ENCODE peak calls at places on chromosomes 2 and 18, in five cellular contexts. I, Y, P, Q and F are unnamed samples.

GRCh38 chr2:62966995-62967394 is 83.6 kb upstream of the OTX1 start:
- DNase-seq in I (no peak), Y (no peak), P (no peak), Q (no peak), F (no peak)

GRCh38 chr18:54387631-54388030 is 29.9 kb downstream of the C18orf54 start:
- DNase-seq in I (no peak), Y (no peak), P (no peak), Q (no peak), F (no peak)

GRCh38 chr18:63518178-63519012 is 23.8 kb upstream of the SERPINB12 start:
- DNase-seq in I (peak; percentile 57), Y (peak; percentile 75), P (peak; percentile 16), Q (peak; percentile 60), F (peak; percentile 40)

GRCh38 chr18:2448565-2449151 is 122.6 kb downstream of the METTL4 start:
- DNase-seq in I (no peak), Y (no peak), P (no peak), Q (no peak), F (no peak)

GRCh38 chr18:25289040-25289631 is 62.8 kb downstream of the ZNF521 start:
- DNase-seq in I (no peak), Y (no peak), P (no peak), Q (no peak), F (peak; percentile 56)

GRCh38 chr2:165897741-165898140 is 55.8 kb downstream of the TTC21B start:
- DNase-seq in I (no peak), Y (no peak), P (peak; percentile 12), Q (no peak), F (no peak)

GRCh38 chr2:27021253-27021801 is 11.4 kb upstream of the TMEM214 start:
- DNase-seq in I (no peak), Y (peak; percentile 28), P (no peak), Q (no peak), F (no peak)

GRCh38 chr2:23596316-23596885 is 211.4 kb downstream of the KLHL29 start:
- DNase-seq in I (no peak), Y (no peak), P (no peak), Q (no peak), F (no peak)

GRCh38 chr2:101619191-101619591 is 78.3 kb upstream of the MAP4K4 start:
- DNase-seq in I (no peak), Y (no peak), P (no peak), Q (no peak), F (no peak)

GRCh38 chr2:230691005-230691647 is 21.5 kb upstream of the CAB39 start:
- DNase-seq in I (peak; percentile 79), Y (peak; percentile 65), P (no peak), Q (no peak), F (no peak)

GRCh38 chr18:30970201-30970816 is 72.2 kb downstream of the DSC3 start:
- DNase-seq in I (no peak), Y (peak; percentile 31), P (no peak), Q (no peak), F (peak; percentile 48)
- TF ChIP-seq SUZ12 in I (no peak), Y (no peak), P (no peak), Q (no peak), F (no peak)

GRCh38 chr2:112884869-112885502 is 26.0 kb upstream of the IL37 start:
- DNase-seq in I (peak; percentile 70), Y (peak; percentile 59), P (peak; percentile 39), Q (peak; percentile 96), F (peak; percentile 70)
- TF ChIP-seq SUZ12 in I (no peak), Y (no peak), P (no peak), Q (no peak), F (no peak)

DNA sequence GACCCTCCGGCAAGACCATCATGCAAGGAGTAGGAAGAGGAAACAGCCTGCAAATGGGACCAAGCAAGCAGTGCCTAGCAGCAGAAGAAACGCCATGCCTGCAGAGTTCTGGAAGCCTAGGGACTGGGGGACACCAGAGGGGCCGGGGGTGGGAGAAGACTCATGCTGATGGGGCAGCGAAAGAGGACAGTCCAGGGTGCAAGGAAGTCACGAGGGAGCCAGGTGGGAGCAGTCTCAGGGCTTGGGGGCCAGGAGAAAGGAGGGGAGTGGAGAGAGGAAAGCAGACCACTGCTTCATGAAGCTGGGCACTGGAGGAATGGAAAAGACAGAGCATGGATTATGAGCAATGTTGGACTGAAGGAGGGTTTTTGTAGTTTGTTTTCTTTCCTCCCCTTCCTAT is 119.4 kb upstream of the CAPN13 start:
- DNase-seq in I (no peak), Y (no peak), P (no peak), Q (no peak), F (no peak)
- TF ChIP-seq SUZ12 in I (no peak), Y (no peak), P (no peak), Q (no peak), F (no peak)

GRCh38 chr18:5975111-5975622 is 79.8 kb upstream of the TMEM200C start:
- DNase-seq in I (no peak), Y (no peak), P (peak; percentile 87), Q (no peak), F (no peak)
- TF ChIP-seq SUZ12 in I (no peak), Y (no peak), P (no peak), Q (no peak), F (no peak)

DNA sequence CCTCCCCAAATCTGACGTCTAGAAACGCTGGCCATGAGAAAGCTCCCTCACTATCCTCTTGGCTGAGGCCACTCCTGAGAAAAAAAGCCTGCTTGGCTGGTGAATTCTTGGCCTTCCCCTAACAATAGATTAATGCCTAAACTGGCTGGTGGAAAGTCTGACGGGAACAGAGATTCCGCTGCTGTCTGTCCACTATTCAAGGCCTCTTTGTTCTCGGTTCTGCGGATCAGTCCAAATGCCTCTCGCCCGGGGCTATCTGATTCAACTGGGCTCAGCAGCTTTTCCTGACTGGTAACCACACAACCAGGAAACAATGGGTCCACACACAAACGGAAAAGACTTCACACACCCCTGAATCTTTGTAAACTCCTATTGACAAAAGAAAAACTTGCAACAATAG is 27.2 kb downstream of the PXDN start:
- DNase-seq in I (no peak), Y (no peak), P (no peak), Q (no peak), F (no peak)
- TF ChIP-seq SUZ12 in I (no peak), Y (no peak), P (no peak), Q (no peak), F (no peak)

DNA sequence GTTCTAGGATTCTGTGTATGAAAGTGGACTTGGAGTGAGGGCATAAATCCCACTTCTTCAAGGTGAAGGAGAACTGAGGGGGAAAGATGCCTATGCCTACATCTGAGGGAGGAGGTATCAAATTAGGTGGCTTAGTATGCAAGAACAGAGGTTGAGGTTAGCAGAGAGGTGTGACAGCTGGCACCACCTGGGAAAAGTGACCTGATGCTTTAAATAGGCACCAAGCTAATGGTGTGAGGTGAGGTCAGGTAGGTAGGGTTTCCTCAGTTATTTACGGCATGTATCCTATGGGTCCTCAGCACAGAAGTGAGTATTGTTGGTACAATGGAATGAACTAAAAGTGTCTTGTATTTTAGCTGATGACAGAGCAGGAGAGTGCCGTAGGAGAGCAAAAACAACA is 367.1 kb downstream of the CLIP4 start:
- DNase-seq in I (no peak), Y (no peak), P (no peak), Q (no peak), F (no peak)
- TF ChIP-seq SUZ12 in I (no peak), Y (no peak), P (no peak), Q (no peak), F (no peak)

DNA sequence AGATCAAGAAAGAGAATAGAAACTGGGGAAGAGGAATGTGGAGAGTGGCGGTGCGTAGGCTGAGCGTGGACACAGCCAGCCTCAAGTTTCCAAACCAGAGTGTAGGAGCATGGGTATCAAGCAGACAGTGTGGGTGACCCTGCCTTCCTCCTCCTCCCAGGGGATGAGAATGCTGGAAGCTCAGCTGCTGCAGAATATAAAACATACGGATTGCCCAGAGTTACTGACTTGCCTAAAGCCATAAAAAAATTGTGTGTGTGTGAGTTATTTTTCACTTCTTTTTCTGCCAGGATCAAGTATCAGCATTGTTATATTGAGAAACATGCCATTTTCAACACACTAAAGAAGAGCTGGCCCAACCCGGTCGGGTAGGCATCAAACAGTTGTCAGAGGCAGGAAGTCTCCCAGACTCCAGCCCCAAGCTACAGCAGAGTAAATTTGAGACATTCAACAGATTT is 333.3 kb upstream of the ACVR2A start:
- DNase-seq in I (no peak), Y (no peak), P (no peak), Q (no peak), F (no peak)
- TF ChIP-seq SUZ12 in I (no peak), Y (no peak), P (no peak), Q (no peak), F (no peak)

DNA sequence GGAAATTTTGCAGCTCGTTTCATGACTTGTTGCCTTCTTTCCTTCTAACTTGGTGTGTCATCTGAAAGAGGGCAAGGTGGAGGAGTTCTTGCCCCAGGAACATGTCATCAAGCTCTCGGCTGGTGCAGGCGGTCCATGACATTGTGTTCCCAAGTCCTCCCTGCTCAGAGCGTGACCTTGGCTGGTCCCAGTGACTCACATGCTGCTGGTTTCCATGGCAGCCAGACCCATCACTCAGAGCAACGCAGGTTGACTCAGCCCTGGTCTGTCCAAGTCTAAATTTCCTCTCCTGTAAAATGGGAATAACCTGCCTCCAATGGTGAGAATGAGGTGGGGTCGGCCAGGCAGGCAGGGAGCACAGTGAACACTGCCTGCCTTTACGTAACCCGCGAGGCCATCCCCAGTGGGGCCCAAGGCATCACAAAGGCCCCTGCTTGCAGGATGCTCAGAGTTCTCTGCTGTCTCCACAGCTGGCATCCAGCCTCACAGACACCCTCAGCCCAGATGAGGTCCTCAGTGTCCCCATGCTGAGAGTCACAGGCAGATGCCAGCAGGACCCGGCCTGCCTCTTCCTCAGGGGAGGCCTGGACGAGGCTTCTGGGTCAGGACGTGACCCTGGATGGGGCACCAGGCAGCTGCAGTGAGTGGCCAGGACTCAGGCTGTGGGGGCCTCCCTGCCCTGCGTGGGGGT is 143.7 kb downstream of the TPO start:
- DNase-seq in I (no peak), Y (peak; percentile 64), P (no peak), Q (no peak), F (no peak)
- TF ChIP-seq SUZ12 in I (no peak), Y (no peak), P (no peak), Q (no peak), F (no peak)

DNA sequence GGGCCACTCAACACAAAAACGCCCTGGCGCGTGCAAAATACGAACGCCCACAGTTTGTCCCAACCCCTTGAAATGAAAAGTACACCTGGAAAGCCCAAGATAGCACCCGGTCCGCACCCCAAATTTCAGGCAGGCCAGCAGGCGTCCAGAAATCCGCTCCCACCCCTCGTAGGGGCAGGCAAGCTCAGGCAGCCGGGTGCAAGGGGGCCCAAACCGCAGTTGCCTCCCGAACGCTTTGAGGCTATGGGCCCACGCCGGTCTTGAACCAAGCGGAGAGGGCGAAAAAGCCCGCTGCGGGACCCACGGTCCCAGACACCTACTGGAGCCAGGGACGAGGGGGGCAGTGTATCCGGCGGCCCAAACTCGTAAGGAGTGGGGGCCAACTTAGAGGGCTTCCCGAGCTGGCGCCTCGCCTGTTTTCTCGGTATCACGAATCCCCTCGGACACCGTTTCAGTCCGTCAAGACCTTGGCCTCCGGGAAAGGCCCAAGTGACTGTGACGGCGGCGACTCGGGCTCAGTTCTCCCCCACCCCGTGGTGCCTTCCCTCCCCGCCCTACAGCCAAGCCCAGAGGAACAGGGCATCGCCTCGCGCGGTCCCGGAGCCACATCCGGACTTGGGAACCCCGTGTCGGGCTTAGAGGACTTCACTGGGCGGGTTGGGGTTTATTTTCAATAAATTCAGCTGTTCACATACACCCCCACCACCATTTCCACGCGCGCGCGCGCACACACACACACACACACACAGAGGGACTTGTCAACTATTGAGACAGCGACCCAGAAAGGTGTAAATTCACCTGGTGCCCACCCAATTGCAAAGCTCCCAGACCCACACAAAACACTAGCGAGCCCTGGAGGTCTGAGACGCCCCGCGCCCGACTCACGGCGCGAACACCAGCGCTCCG is 6.2 kb upstream of the SATB2 start:
- DNase-seq in I (no peak), Y (no peak), P (no peak), Q (peak; percentile 66), F (no peak)
- TF ChIP-seq SUZ12 in I (no peak), Y (no peak), P (no peak), Q (no peak), F (no peak)